ENCODE peak calls at places on chromosomes 1 and 21, in five cellular contexts. B, T, W, U and A are unnamed samples.

GRCh38 chr1:181021811-181022434 is 747 bp downstream of the STX6 start:
- DNase-seq in B (peak; percentile 85), T (peak; percentile 70), W (peak; percentile 61), U (no peak), A (peak; percentile 58)

GRCh38 chr1:234918216-234918841 is 210.3 kb downstream of the TOMM20 start:
- DNase-seq in B (peak; percentile 69), T (no peak), W (no peak), U (no peak), A (no peak)

GRCh38 chr1:76576876-76577817 is 290.1 kb upstream of the ST6GALNAC5 start:
- DNase-seq in B (no peak), T (peak; percentile 47), W (no peak), U (no peak), A (no peak)

GRCh38 chr1:72282271-72282656 is at the start of gene NEGR1:
- DNase-seq in B (peak; percentile 63), T (peak; percentile 71), W (no peak), U (no peak), A (peak; percentile 32)

GRCh38 chr1:183368213-183369108 is 49.7 kb downstream of the NMNAT2 start:
- DNase-seq in B (no peak), T (no peak), W (no peak), U (no peak), A (no peak)

GRCh38 chr1:216183427-216183826 is 239.8 kb downstream of the USH2A start:
- DNase-seq in B (no peak), T (no peak), W (no peak), U (no peak), A (no peak)

GRCh38 chr1:40273547-40274166 is 15.6 kb downstream of the ZMPSTE24 start:
- DNase-seq in B (no peak), T (no peak), W (no peak), U (no peak), A (no peak)

GRCh38 chr21:27171704-27172103 is 204.8 kb upstream of the ADAMTS5 start:
- DNase-seq in B (no peak), T (no peak), W (no peak), U (no peak), A (no peak)

GRCh38 chr21:16134134-16134533 is 404.4 kb downstream of the USP25 start:
- DNase-seq in B (peak; percentile 59), T (no peak), W (no peak), U (no peak), A (no peak)

GRCh38 chr1:150560011-150560438 is 10.8 kb downstream of the ADAMTSL4 start:
- DNase-seq in B (peak; percentile 87), T (peak; percentile 92), W (peak; percentile 87), U (no peak), A (peak; percentile 83)

GRCh38 chr1:150560986-150561829 is 12.0 kb downstream of the ADAMTSL4 start:
- DNase-seq in B (peak; percentile 96), T (peak; percentile 91), W (peak; percentile 93), U (peak; percentile 96), A (peak; percentile 95)

GRCh38 chr1:150561830-150562367 is 12.7 kb downstream of the ADAMTSL4 start:
- DNase-seq in B (peak; percentile 94), T (peak; percentile 86), W (peak; percentile 83), U (no peak), A (peak; percentile 95)

GRCh38 chr1:150559627-150560010 is 10.4 kb downstream of the ADAMTSL4 start:
- DNase-seq in B (no peak), T (no peak), W (no peak), U (no peak), A (no peak)

GRCh38 chr1:150560576-150560975 is 11.4 kb downstream of the ADAMTSL4 start:
- DNase-seq in B (no peak), T (no peak), W (no peak), U (no peak), A (no peak)
- H3K4me1 ChIP-seq in B (peaks cover 31% of the 10 kb centered on the region), T (peaks cover 33% of the 10 kb centered on the region), W (peaks cover 58% of the 10 kb centered on the region), U (peaks cover 45% of the 10 kb centered on the region), A (peaks cover 19% of the 10 kb centered on the region)

GRCh38 chr1:233719626-233720334 is 105.9 kb downstream of the KCNK1 start:
- DNase-seq in B (no peak), T (no peak), W (no peak), U (no peak), A (no peak)
- H3K27ac ChIP-seq in B (no peak overlapping the region), T (no peak overlapping the region), W (no peak overlapping the region), U (no peak overlapping the region), A (peak overlapping the region; percentile 7)

GRCh38 chr1:6803357-6803756 is 18.1 kb downstream of the CAMTA1 start:
- DNase-seq in B (no peak), T (no peak), W (no peak), U (no peak), A (no peak)

GRCh38 chr1:6802454-6802853 is 17.2 kb downstream of the CAMTA1 start:
- DNase-seq in B (no peak), T (no peak), W (no peak), U (no peak), A (no peak)

GRCh38 chr1:6801199-6801598 is 15.9 kb downstream of the CAMTA1 start:
- DNase-seq in B (no peak), T (no peak), W (no peak), U (no peak), A (no peak)

GRCh38 chr1:6801998-6802397 is 16.7 kb downstream of the CAMTA1 start:
- DNase-seq in B (no peak), T (no peak), W (no peak), U (no peak), A (no peak)

DNA sequence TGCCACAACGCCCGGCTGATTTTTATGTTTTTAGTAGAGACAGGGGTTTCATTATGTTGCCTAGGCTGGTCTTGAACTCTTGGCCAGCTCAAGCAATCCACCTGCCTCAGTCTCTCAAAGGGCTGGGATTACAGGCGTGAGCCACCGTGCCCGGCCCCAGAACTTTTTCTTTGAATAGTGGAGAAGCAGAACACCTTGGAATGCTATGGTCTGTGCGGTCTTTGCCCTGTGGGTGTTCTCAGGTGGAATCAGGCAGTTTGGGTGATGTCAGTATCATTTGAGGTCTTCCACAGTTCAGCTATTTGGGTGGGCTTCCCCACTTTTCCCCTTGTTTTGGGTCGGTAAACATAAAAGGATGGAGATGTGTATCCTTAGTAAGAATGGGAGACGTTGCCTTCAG is 17.6 kb downstream of the CAMTA1 start:
- DNase-seq in B (no peak), T (no peak), W (no peak), U (no peak), A (no peak)
- H3K4me1 ChIP-seq in B (no peaks in the 10 kb centered on the region), T (peaks cover 11% of the 10 kb centered on the region), W (peaks cover 21% of the 10 kb centered on the region), U (peaks cover 19% of the 10 kb centered on the region), A (peaks cover 14% of the 10 kb centered on the region)

GRCh38 chr1:30749691-30750583 is 7.6 kb downstream of the LAPTM5 start:
- DNase-seq in B (no peak), T (no peak), W (peak; percentile 92), U (no peak), A (no peak)

GRCh38 chr1:30752651-30752908 is 5.0 kb downstream of the LAPTM5 start:
- DNase-seq in B (no peak), T (no peak), W (no peak), U (no peak), A (no peak)

GRCh38 chr1:30748699-30749401 is 8.7 kb downstream of the LAPTM5 start:
- DNase-seq in B (no peak), T (no peak), W (no peak), U (no peak), A (no peak)

GRCh38 chr1:30751830-30752650 is 5.5 kb downstream of the LAPTM5 start:
- DNase-seq in B (no peak), T (no peak), W (no peak), U (no peak), A (no peak)

DNA sequence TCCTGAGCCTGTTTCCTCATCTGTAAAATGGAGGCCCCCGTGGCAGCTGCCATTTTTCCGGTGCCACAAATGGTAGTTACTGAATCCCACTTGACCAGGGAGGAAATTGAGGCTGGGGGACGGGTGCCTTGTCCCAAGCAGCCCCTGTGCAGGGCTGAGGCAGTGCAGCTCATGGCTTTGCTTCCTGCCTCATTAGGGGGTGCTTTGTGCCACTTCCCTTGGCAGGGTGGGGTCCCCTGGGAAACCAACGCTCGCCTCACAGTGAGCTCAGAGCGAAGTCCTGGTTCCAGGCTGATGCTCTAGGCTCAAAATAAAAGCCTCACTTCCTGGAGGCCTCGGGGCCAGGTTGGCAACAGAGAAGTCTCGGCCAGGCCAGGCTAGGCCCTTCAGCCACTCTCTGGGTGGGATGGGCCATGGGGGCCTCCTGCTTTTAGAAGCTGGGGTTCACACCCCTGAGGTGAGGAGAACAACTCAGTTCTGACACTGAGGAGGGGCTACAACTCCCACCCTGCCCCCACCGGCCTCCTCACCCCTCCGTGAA is 6.8 kb downstream of the LAPTM5 start:
- DNase-seq in B (no peak), T (no peak), W (peak; percentile 95), U (no peak), A (no peak)
- H3K27ac ChIP-seq in B (no peak overlapping the region), T (no peak overlapping the region), W (peak overlapping the region; percentile 99), U (no peak overlapping the region), A (no peak overlapping the region)

GRCh38 chr1:33366766-33367487 is 46.0 kb upstream of the A3GALT2 start:
- DNase-seq in B (no peak), T (peak; percentile 64), W (no peak), U (no peak), A (no peak)

GRCh38 chr1:33361553-33362262 is 40.8 kb upstream of the A3GALT2 start:
- DNase-seq in B (no peak), T (no peak), W (no peak), U (no peak), A (no peak)

GRCh38 chr1:33363470-33363861 is 42.6 kb upstream of the A3GALT2 start:
- DNase-seq in B (peak; percentile 83), T (no peak), W (no peak), U (no peak), A (no peak)

GRCh38 chr1:33365560-33365997 is 44.7 kb upstream of the A3GALT2 start:
- DNase-seq in B (peak; percentile 57), T (no peak), W (no peak), U (no peak), A (no peak)

GRCh38 chr1:33364578-33364945 is 43.7 kb upstream of the A3GALT2 start:
- DNase-seq in B (peak; percentile 71), T (no peak), W (no peak), U (no peak), A (no peak)
- H3K4me1 ChIP-seq in B (peaks cover 63% of the 10 kb centered on the region), T (no peaks in the 10 kb centered on the region), W (no peaks in the 10 kb centered on the region), U (peaks cover 18% of the 10 kb centered on the region), A (peaks cover 24% of the 10 kb centered on the region)